ENCODE peak calls at places on chromosomes 1 and 21, in nine cellular contexts. E is right lobe of liver; S is mesendoderm; X is psoas muscle; Y is GM23248; G is left ventricle myocardium inferior; M is CD8-positive, alpha-beta T cell; Q is heart left ventricle; O is stomach. I is an unnamed sample.

GRCh38 chr1:29719253-29719652 is 482.9 kb downstream of the PTPRU start:
- DNase-seq in E (no peak), S (no peak), X (no peak), Y (peak; percentile 72), G (no peak), M (no peak), Q (no peak), O (no peak), I (no peak)

GRCh38 chr1:221470000-221470698 is 271.7 kb downstream of the DUSP10 start:
- DNase-seq in E (no peak), S (peak; percentile 28), X (no peak), Y (no peak), G (no peak), M (no peak), Q (no peak), O (no peak), I (no peak)

GRCh38 chr1:204171751-204172178 is 5.6 kb upstream of the REN start:
- DNase-seq in E (no peak), S (no peak), X (no peak), Y (peak; percentile 83), G (no peak), M (no peak), Q (no peak), O (no peak), I (no peak)

GRCh38 chr1:193070942-193071341 is 11.5 kb downstream of the RO60 start:
- DNase-seq in E (no peak), S (peak; percentile 56), X (no peak), Y (no peak), G (no peak), M (no peak), Q (no peak), O (no peak), I (no peak)

GRCh38 chr21:39966786-39967185 is 99.5 kb downstream of the PCP4 start:
- DNase-seq in E (no peak), S (no peak), X (no peak), Y (no peak), G (no peak), M (no peak), Q (no peak), O (no peak), I (no peak)

GRCh38 chr1:23585321-23586022 is 26.2 kb upstream of the ID3 start:
- DNase-seq in E (no peak), S (no peak), X (peak; percentile 69), Y (peak; percentile 98), G (no peak), M (no peak), Q (no peak), O (no peak), I (no peak)

GRCh38 chr1:943545-944340 is 15.3 kb downstream of the NOC2L start:
- DNase-seq in E (no peak), S (no peak), X (no peak), Y (no peak), G (no peak), M (no peak), Q (no peak), O (no peak), I (peak; percentile 81)

GRCh38 chr1:55285849-55286248 is 70.7 kb upstream of the USP24 start:
- DNase-seq in E (no peak), S (no peak), X (no peak), Y (no peak), G (no peak), M (no peak), Q (no peak), O (no peak), I (no peak)

GRCh38 chr1:214426420-214426812 is 125.0 kb downstream of the PTPN14 start:
- DNase-seq in E (no peak), S (no peak), X (no peak), Y (no peak), G (no peak), M (no peak), Q (no peak), O (no peak), I (no peak)

GRCh38 chr1:20551161-20551560 is 1.2 kb upstream of the FAM43B start:
- DNase-seq in E (no peak), S (no peak), X (no peak), Y (no peak), G (no peak), M (no peak), Q (peak; percentile 34), O (no peak), I (no peak)

GRCh38 chr1:20555758-20556120 is 3.4 kb downstream of the FAM43B start:
- DNase-seq in E (no peak), S (no peak), X (no peak), Y (no peak), G (no peak), M (no peak), Q (no peak), O (no peak), I (no peak)

GRCh38 chr1:20555025-20555757 is 2.8 kb downstream of the FAM43B start:
- DNase-seq in E (no peak), S (no peak), X (no peak), Y (peak; percentile 70), G (no peak), M (no peak), Q (peak; percentile 41), O (no peak), I (peak; percentile 46)

GRCh38 chr1:20552728-20553571 is 577 bp downstream of the FAM43B start:
- DNase-seq in E (no peak), S (peak; percentile 57), X (peak; percentile 57), Y (peak; percentile 60), G (no peak), M (no peak), Q (peak; percentile 40), O (no peak), I (peak; percentile 87)

DNA sequence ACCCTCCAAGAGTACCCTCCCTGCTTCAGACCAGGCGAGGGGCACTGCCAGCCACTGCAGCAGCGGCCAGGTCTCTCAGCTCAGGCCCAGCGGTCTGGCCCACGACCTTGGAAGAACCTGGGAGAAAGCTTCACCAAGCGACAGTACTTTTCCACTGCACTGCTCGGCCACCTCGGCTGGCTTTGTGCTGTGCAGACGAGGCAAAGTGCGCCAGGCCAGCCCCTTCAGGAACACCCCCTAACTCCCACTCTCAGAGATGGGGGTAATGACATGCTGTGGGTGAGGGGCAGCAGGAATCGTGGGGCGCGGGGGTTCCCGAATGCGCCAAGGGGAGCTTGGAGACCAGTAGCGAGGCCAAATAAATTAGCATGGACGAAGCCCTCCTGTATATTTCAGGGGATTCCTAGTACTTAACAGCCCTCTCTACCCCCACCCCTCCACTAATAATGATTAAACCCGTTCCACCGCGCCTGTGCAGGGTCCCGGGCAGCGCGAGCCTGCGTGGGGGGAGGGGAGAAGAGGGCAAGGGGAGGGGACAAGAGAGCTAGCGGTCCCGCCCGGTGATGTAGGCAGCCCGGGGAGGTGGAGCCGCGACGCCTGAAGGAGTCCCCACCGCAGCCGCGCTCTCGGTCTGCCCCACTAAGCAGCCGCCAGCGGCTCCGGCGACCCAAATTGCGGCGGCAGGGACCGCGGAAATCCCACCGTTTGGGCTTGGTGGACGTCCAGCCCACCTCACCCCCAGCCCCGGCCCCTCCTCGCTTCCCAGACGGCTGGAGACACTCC is at the start of gene FAM43B:
- DNase-seq in E (peak; percentile 55), S (peak; percentile 77), X (peak; percentile 83), Y (peak; percentile 61), G (peak; percentile 87), M (no peak), Q (peak; percentile 88), O (no peak), I (peak; percentile 93)
- H3K4me3 ChIP-seq in E (no peak within 1 kb of the TSS), S (peak within 1 kb of the TSS; percentile 33), X (peak within 1 kb of the TSS; percentile 52), Y (peak within 1 kb of the TSS; percentile 62), G (peak within 1 kb of the TSS; percentile 67), M (no peak within 1 kb of the TSS), Q (peak within 1 kb of the TSS; percentile 35), O (peak within 1 kb of the TSS; percentile 20), I (peak within 1 kb of the TSS; percentile 60)

GRCh38 chr1:162236622-162237021 is 140.0 kb downstream of the SPATA46 start:
- DNase-seq in E (no peak), S (no peak), X (no peak), Y (no peak), G (no peak), M (no peak), Q (no peak), O (no peak), I (no peak)
- H3K36me3 ChIP-seq in E (no peaks in the 10 kb centered on the region), S (no peaks in the 10 kb centered on the region), X (no peaks in the 10 kb centered on the region), Y (no peaks in the 10 kb centered on the region), G (no peaks in the 10 kb centered on the region), M (no peaks in the 10 kb centered on the region), Q (no peaks in the 10 kb centered on the region), O (no peaks in the 10 kb centered on the region), I (no peaks in the 10 kb centered on the region)

GRCh38 chr1:2910211-2910610 is 108.7 kb upstream of the TTC34 start:
- DNase-seq in E (no peak), S (no peak), X (no peak), Y (no peak), G (no peak), M (no peak), Q (no peak), O (no peak), I (no peak)
- H3K27me3 ChIP-seq in E (no peaks in the 10 kb centered on the region), S (no peaks in the 10 kb centered on the region), X (peaks cover 10% of the 10 kb centered on the region), Y (no peaks in the 10 kb centered on the region), G (peaks cover 55% of the 10 kb centered on the region), M (no peaks in the 10 kb centered on the region), Q (no peaks in the 10 kb centered on the region), O (peaks cover 21% of the 10 kb centered on the region), I (no peaks in the 10 kb centered on the region)

GRCh38 chr1:25562928-25563283 is 19.5 kb downstream of the LDLRAP1 start:
- DNase-seq in E (no peak), S (no peak), X (peak; percentile 45), Y (no peak), G (no peak), M (peak; percentile 33), Q (no peak), O (no peak), I (no peak)

GRCh38 chr1:25560788-25561187 is 17.4 kb downstream of the LDLRAP1 start:
- DNase-seq in E (no peak), S (no peak), X (peak; percentile 36), Y (no peak), G (no peak), M (no peak), Q (no peak), O (no peak), I (no peak)

GRCh38 chr1:25561426-25562100 is 18.2 kb downstream of the LDLRAP1 start:
- DNase-seq in E (no peak), S (no peak), X (peak; percentile 25), Y (no peak), G (no peak), M (peak; percentile 45), Q (no peak), O (no peak), I (no peak)

GRCh38 chr1:25563330-25564215 is 20.2 kb downstream of the LDLRAP1 start:
- DNase-seq in E (no peak), S (no peak), X (peak; percentile 41), Y (no peak), G (no peak), M (peak; percentile 27), Q (no peak), O (no peak), I (no peak)

GRCh38 chr1:25562101-25562927 is 18.9 kb downstream of the LDLRAP1 start:
- DNase-seq in E (no peak), S (no peak), X (peak; percentile 40), Y (no peak), G (no peak), M (peak; percentile 90), Q (no peak), O (peak; percentile 62), I (no peak)
- H3K4me3 ChIP-seq in E (no peak overlapping the region), S (no peak overlapping the region), X (no peak overlapping the region), Y (no peak overlapping the region), G (no peak overlapping the region), M (peak overlapping the region; percentile 85), Q (no peak overlapping the region), O (no peak overlapping the region), I (no peak overlapping the region)

GRCh38 chr1:154978360-154978759 is 3.9 kb downstream of the CKS1B start:
- DNase-seq in E (no peak), S (no peak), X (no peak), Y (no peak), G (no peak), M (no peak), Q (no peak), O (no peak), I (no peak)
- H3K36me3 ChIP-seq in E (peaks cover 8% of the 10 kb centered on the region), S (peaks cover 5% of the 10 kb centered on the region), X (peaks cover 3% of the 10 kb centered on the region), Y (no peaks in the 10 kb centered on the region), G (peaks cover 10% of the 10 kb centered on the region), M (no peaks in the 10 kb centered on the region), Q (peaks cover 5% of the 10 kb centered on the region), O (no peaks in the 10 kb centered on the region), I (peaks cover 13% of the 10 kb centered on the region)